ENCODE peak calls at places on chromosome 18, in eight cellular contexts. H is mesothelial cell of epicardium, D is hepatocyte, X is foreskin fibroblast, A is body of pancreas, T is IMR-90, K is AG10803, S is GM20000. B is an unnamed sample.

GRCh38 chr18:54957987-54958386 is 1.3 kb downstream of the CCDC68 start:
- DNase-seq in H (no peak), D (peak; percentile 28), X (no peak), A (peak; percentile 26), T (peak; percentile 27), K (peak; percentile 3), S (no peak), B (no peak)

GRCh38 chr18:63255435-63255834 is 64.1 kb downstream of the BCL2 start:
- DNase-seq in H (no peak), D (no peak), X (no peak), A (no peak), T (no peak), K (no peak), S (peak; percentile 26), B (no peak)

GRCh38 chr18:50607374-50607933 is 47.6 kb downstream of the MAPK4 start:
- DNase-seq in H (no peak), D (no peak), X (no peak), A (no peak), T (no peak), K (no peak), S (no peak), B (no peak)

GRCh38 chr18:32910694-32911296 is 138.0 kb upstream of the KLHL14 start:
- DNase-seq in H (no peak), D (no peak), X (no peak), A (no peak), T (no peak), K (no peak), S (no peak), B (no peak)

GRCh38 chr18:3775996-3776395 is 326.0 kb downstream of the TGIF1 start:
- DNase-seq in H (no peak), D (no peak), X (no peak), A (no peak), T (no peak), K (no peak), S (no peak), B (no peak)

GRCh38 chr18:14976736-14977430 is 228.9 kb downstream of the ANKRD30B start:
- DNase-seq in H (no peak), D (no peak), X (no peak), A (no peak), T (no peak), K (peak; percentile 26), S (no peak), B (no peak)

GRCh38 chr18:75350857-75351256 is 76.6 kb downstream of the SMIM21 start:
- DNase-seq in H (no peak), D (peak; percentile 23), X (no peak), A (no peak), T (no peak), K (no peak), S (no peak), B (no peak)

GRCh38 chr18:44792456-44793080 is 111.9 kb downstream of the SETBP1 start:
- DNase-seq in H (no peak), D (no peak), X (no peak), A (no peak), T (peak; percentile 19), K (peak; percentile 28), S (no peak), B (no peak)

GRCh38 chr18:55089595-55089994 is 130.3 kb upstream of the CCDC68 start:
- DNase-seq in H (no peak), D (no peak), X (no peak), A (no peak), T (peak; percentile 1), K (no peak), S (no peak), B (no peak)

GRCh38 chr18:11500153-11501122 is 109.0 kb upstream of the SLC35G4 start:
- DNase-seq in H (no peak), D (peak; percentile 79), X (peak; percentile 98), A (peak; percentile 26), T (peak; percentile 98), K (peak; percentile 96), S (no peak), B (no peak)

GRCh38 chr18:10726198-10727068 is 200.6 kb downstream of the NAPG start:
- DNase-seq in H (no peak), D (no peak), X (no peak), A (peak; percentile 39), T (no peak), K (no peak), S (no peak), B (no peak)

GRCh38 chr18:14937271-14937670 is 189.3 kb downstream of the ANKRD30B start:
- DNase-seq in H (no peak), D (no peak), X (no peak), A (no peak), T (no peak), K (no peak), S (no peak), B (no peak)

GRCh38 chr18:9906407-9906955 is 7.3 kb upstream of the VAPA start:
- DNase-seq in H (no peak), D (no peak), X (no peak), A (no peak), T (no peak), K (no peak), S (no peak), B (no peak)

GRCh38 chr18:79875931-79876461 is 75.5 kb downstream of the SLC66A2 start:
- DNase-seq in H (no peak), D (no peak), X (no peak), A (no peak), T (no peak), K (no peak), S (no peak), B (peak; percentile 67)

GRCh38 chr18:78983530-78983929 is 3.9 kb downstream of the SALL3 start:
- DNase-seq in H (no peak), D (no peak), X (no peak), A (no peak), T (no peak), K (no peak), S (no peak), B (no peak)

GRCh38 chr18:3380384-3380961 is 69.5 kb upstream of the TGIF1 start:
- DNase-seq in H (no peak), D (no peak), X (no peak), A (peak; percentile 21), T (peak; percentile 58), K (no peak), S (no peak), B (no peak)

GRCh38 chr18:7871560-7872456 is 304.7 kb downstream of the PTPRM start:
- DNase-seq in H (no peak), D (peak; percentile 36), X (no peak), A (no peak), T (peak; percentile 17), K (peak; percentile 10), S (no peak), B (no peak)

GRCh38 chr18:69689081-69689759 is 258.5 kb downstream of the CD226 start:
- DNase-seq in H (no peak), D (no peak), X (no peak), A (no peak), T (peak; percentile 43), K (peak; percentile 23), S (no peak), B (no peak)

GRCh38 chr18:44514766-44515165 is 165.9 kb upstream of the SETBP1 start:
- DNase-seq in H (no peak), D (no peak), X (no peak), A (no peak), T (no peak), K (no peak), S (no peak), B (no peak)

GRCh38 chr18:56202567-56203136 is 435.7 kb downstream of the TXNL1 start:
- DNase-seq in H (no peak), D (no peak), X (no peak), A (no peak), T (peak; percentile 4), K (no peak), S (no peak), B (no peak)

GRCh38 chr18:54255141-54255540 is 14.2 kb upstream of the POLI start:
- DNase-seq in H (no peak), D (no peak), X (no peak), A (no peak), T (no peak), K (no peak), S (no peak), B (no peak)

GRCh38 chr18:28158083-28158581 is 18.8 kb downstream of the CDH2 start:
- DNase-seq in H (no peak), D (no peak), X (no peak), A (no peak), T (peak; percentile 30), K (peak; percentile 47), S (no peak), B (no peak)
- TF ChIP-seq CTCF in H (no peak), D (peak; percentile 20), X (no peak), A (no peak), T (no peak), K (peak; percentile 29), S (no peak), B (no peak)

DNA sequence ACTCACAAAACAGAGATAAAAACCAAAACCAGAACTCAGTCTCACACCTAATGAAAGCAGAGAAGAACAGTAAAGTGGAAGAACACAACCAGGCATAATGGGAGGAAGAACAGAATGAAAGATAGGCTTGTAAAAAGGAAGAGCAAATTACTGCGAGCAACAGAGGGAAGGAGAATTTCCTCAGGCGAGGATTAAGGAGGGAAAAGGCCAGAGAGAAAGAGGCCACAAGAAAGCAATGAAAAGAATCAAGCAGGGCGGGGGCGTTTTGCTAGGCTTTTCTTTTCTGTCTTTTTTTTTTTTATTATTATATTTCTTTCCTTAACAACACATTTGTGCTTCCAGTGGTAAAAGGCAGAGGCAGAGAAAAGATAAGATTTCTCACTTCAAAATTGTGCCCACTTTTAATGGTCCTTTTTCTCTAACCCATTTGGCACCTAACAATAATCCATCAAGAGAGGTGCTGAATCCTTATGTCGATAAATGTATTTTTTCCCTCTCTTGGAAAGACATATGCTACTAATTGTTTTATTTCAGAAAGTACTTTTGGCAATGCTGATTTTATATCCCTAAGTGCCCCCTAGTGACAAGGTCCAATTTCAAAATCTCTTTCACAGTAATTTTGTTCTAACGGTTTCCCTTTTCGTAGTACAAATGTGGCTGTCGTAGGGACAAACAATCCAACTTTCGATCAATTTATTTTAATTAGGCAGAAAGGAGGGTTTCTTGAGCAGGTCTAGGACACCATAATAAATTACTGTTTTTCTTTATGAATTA is 138.7 kb upstream of the AQP4 start:
- DNase-seq in H (no peak), D (no peak), X (no peak), A (no peak), T (no peak), K (peak; percentile 14), S (peak; percentile 7), B (no peak)
- TF ChIP-seq CTCF in H (no peak), D (peak; percentile 55), X (peak; percentile 17), A (peak; percentile 40), T (no peak), K (peak; percentile 47), S (peak; percentile 5), B (peak; percentile 69)

DNA sequence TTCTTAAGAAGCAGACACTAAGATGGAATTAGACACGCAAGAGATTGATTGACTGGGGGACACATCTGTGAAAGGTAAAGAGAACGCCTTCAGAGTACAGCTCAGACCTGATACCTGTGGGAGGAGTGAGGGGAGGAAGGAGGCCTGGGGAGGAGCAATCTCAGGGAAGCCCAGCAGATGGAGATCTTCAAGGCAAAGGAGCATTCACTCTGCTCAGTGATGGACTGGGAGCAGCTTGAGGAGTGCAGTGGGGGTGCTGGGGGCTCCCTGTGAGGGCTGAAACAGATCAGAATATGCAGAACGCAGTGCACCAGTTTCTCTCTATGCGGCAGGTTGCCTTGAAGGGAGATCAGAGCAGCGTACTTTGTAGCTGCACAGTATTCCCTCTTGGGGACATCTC is 103.7 kb upstream of the ATP8B1 start:
- DNase-seq in H (no peak), D (no peak), X (no peak), A (no peak), T (no peak), K (no peak), S (no peak), B (no peak)
- TF ChIP-seq CTCF in H (no peak), D (no peak), X (peak; percentile 14), A (no peak), T (no peak), K (no peak), S (no peak), B (peak; percentile 16)

GRCh38 chr18:48949606-48950535 is 894 bp downstream of the SMAD7 start:
- DNase-seq in H (no peak), D (peak; percentile 60), X (no peak), A (peak; percentile 55), T (peak; percentile 60), K (no peak), S (peak; percentile 75), B (no peak)
- TF ChIP-seq CTCF in H (no peak), D (peak; percentile 8), X (no peak), A (peak; percentile 53), T (peak; percentile 41), K (peak; percentile 7), S (no peak), B (peak; percentile 55)

B was measured in type B pancreatic cell.